ENCODE peak calls at places on chromosomes 12 and 14, in four cellular contexts. R, G, M and B are unnamed samples.

GRCh38 chr12:115914122-115914521 is 363.4 kb downstream of the MED13L start:
- DNase-seq in G (no peak), R (no peak), M (no peak), B (no peak)

GRCh38 chr12:93968518-93968917 is 179.9 kb upstream of the PLXNC1 start:
- DNase-seq in G (no peak), R (no peak), M (no peak), B (no peak)

GRCh38 chr12:105975351-105975750 is 163.4 kb downstream of the NUAK1 start:
- DNase-seq in G (no peak), M (no peak), R (no peak), B (no peak)

GRCh38 chr14:92471919-92472318 is 41.7 kb upstream of the RIN3 start:
- DNase-seq in M (no peak), G (peak; percentile 73), R (peak; percentile 51), B (peak; percentile 77)

GRCh38 chr14:85058170-85058569 is 471.8 kb upstream of the FLRT2 start:
- DNase-seq in R (no peak), M (no peak), G (no peak), B (no peak)

GRCh38 chr12:3496964-3497363 is 6.0 kb downstream of the PRMT8 start:
- DNase-seq in G (peak; percentile 12), R (no peak), M (no peak), B (no peak)

GRCh38 chr12:15963271-15963670 is 52.1 kb downstream of the DERA start:
- DNase-seq in M (no peak), R (no peak), G (no peak), B (no peak)

GRCh38 chr12:57549909-57550627 is at the start of gene KIF5A:
- DNase-seq in R (peak; percentile 90), M (no peak), G (no peak), B (no peak)

GRCh38 chr14:59236195-59236594 is 47.7 kb downstream of the DAAM1 start:
- DNase-seq in R (no peak), M (no peak), G (no peak), B (no peak)

GRCh38 chr14:90087433-90087832 is 25.6 kb downstream of the KCNK13 start:
- DNase-seq in R (no peak), G (peak; percentile 74), M (no peak), B (no peak)

GRCh38 chr12:20448781-20449180 is 80.4 kb downstream of the PDE3A start:
- DNase-seq in M (no peak), G (no peak), R (no peak), B (no peak)
- TF ChIP-seq SUZ12 in M (no peak), G (no peak), R (no peak), B (no peak)

GRCh38 chr12:46391630-46392029 is 19.1 kb upstream of the SLC38A2 start:
- DNase-seq in R (no peak), M (no peak), G (no peak), B (no peak)

GRCh38 chr12:46389130-46389616 is 16.6 kb upstream of the SLC38A2 start:
- DNase-seq in G (no peak), M (no peak), R (no peak), B (no peak)

GRCh38 chr12:46390304-46390703 is 17.7 kb upstream of the SLC38A2 start:
- DNase-seq in R (no peak), M (no peak), G (peak; percentile 46), B (no peak)

GRCh38 chr12:46388427-46388992 is 15.9 kb upstream of the SLC38A2 start:
- DNase-seq in M (peak; percentile 75), R (no peak), G (no peak), B (no peak)

DNA sequence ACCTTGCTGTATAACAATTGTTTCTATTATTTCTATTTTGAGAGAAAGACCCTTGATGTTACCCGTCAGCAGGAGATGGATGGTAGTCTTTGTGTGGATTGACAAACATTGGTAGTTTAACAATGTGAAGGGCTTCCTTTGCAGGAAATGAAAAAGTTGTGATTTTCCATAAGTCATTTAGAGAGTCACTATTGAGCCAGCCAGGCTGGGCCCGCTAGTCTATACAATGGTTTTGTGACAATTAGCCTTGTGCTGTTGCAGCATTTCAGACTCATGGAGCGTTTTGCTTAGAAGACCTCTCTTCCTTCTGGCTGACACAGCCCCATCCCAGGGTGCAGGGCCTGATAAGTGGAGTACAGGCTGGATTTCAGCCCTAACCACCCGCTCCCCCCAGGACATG is 18.3 kb upstream of the SLC38A2 start:
- DNase-seq in R (no peak), M (no peak), G (peak; percentile 57), B (no peak)
- H3K4me1 ChIP-seq in R (peaks cover 6% of the 10 kb centered on the region), M (peaks cover 47% of the 10 kb centered on the region), G (peaks cover 78% of the 10 kb centered on the region), B (no peaks in the 10 kb centered on the region)

DNA sequence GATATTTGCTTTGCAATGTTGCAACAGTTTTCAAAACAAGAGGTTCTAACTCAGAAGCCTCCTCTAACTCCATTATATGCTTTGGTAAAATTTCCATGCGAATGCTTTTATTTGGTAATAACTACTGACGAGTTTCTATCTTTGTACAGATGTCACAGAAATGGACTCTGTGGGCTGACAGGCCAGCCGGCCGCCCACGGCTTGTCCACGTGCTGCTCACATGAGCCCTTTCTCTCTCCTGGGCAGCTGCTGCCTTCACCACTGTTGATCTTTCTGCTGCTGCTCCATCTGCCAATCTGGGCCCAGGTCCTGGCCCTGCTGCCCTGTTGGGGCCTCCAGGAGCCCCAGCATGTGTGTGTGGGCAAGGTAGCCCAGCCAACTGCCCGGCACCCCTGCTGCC is 168.2 kb upstream of the TMEM132C start:
- DNase-seq in G (no peak), M (no peak), R (no peak), B (no peak)
- TF ChIP-seq YY1 in G (no peak), M (no peak), R (no peak), B (no peak)

GRCh38 chr12:27868165-27868564 is 88.1 kb upstream of the MANSC4 start:
- DNase-seq in M (no peak), G (no peak), R (no peak), B (no peak)
- TF ChIP-seq SUZ12 in M (no peak), G (no peak), R (no peak), B (no peak)

GRCh38 chr12:108571604-108572165 is 9.3 kb downstream of the ISCU start:
- DNase-seq in M (no peak), G (no peak), R (peak; percentile 33), B (no peak)
- H3K4me1 ChIP-seq in M (peaks cover 89% of the 10 kb centered on the region), G (no peaks in the 10 kb centered on the region), R (no peaks in the 10 kb centered on the region), B (no peaks in the 10 kb centered on the region)

GRCh38 chr12:47870175-47870781 is 34.5 kb downstream of the VDR start:
- DNase-seq in G (peak; percentile 54), M (peak; percentile 43), R (peak; percentile 56), B (peak; percentile 35)
- TF ChIP-seq YY1 in G (no peak), M (no peak), R (no peak), B (no peak)

DNA sequence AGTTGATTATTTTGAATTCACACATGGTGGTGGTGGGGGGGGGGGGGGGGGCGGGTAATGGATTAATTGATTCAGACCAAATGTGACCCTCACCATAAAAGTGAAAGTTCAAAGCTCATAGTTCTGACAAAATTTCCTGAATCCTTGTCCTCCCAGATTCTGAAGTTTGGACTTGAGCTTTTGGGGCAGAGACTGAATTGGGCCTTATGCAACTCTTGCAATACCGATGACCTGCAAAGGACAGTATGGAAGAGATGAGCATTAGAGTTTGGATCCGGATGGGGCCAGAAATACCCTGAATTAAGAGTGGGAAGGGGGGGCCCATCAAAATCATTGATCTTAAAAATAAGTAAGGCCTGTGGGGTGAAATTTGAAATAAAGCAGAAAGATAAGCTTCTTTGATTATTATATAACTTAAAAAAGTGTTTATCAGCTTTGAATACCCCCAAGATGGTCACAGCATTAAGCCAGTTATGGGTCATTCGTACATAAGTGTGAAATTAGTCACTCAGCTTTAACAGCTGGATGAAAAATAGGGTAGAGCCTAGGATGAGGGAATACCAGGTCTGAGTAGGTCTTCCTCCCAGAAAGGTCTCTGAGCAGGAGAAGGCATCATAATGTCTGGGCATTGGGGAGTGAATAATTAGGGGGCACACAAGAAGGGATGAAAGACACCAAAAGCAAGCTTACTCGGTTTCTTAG is 2.1 kb upstream of the PYGL start:
- DNase-seq in G (peak; percentile 30), M (no peak), R (no peak), B (no peak)
- TF ChIP-seq SUZ12 in G (no peak), M (no peak), R (no peak), B (no peak)